ENCODE peak calls at places on chromosomes 1 and 21, in eight cellular contexts. E is breast epithelium, L is lung, Z is WERI-Rb-1, W is suprapubic skin, U is coronary artery, X is DND-41, K is H9. M is an unnamed sample.

GRCh38 chr1:61227857-61228557 is 145.6 kb downstream of the NFIA start:
- DNase-seq in E (no peak), L (no peak), Z (no peak), W (no peak), U (no peak), X (no peak), K (no peak), M (peak)

GRCh38 chr1:154843913-154844681 is 26.0 kb downstream of the KCNN3 start:
- DNase-seq in E (no peak), L (no peak), Z (no peak), W (no peak), U (no peak), X (no peak), K (no peak), M (no peak)

GRCh38 chr1:155010211-155010918 is 7.8 kb downstream of the ZBTB7B start:
- DNase-seq in E (no peak), L (no peak), Z (peak), W (no peak), U (no peak), X (peak), K (no peak), M (no peak)

GRCh38 chr1:96076589-96076988 is 645.0 kb upstream of the PTBP2 start:
- DNase-seq in E (no peak), L (no peak), Z (no peak), W (no peak), U (no peak), X (no peak), K (no peak), M (peak)

GRCh38 chr1:172352435-172352834 is 68.0 kb upstream of the C1orf105 start:
- DNase-seq in E (no peak), L (no peak), Z (no peak), W (no peak), U (no peak), X (no peak), K (no peak), M (peak)

GRCh38 chr1:155000725-155001437 is 1.7 kb upstream of the ZBTB7B start:
- DNase-seq in E (peak), L (peak), Z (peak), W (peak), U (peak), X (no peak), K (peak), M (peak)

GRCh38 chr1:173474097-173474779 is 2.9 kb upstream of the PRDX6 start:
- DNase-seq in E (no peak), L (no peak), Z (no peak), W (no peak), U (no peak), X (no peak), K (no peak), M (no peak)

GRCh38 chr1:86965012-86965826 is 50.8 kb downstream of the HS2ST1 start:
- DNase-seq in E (no peak), L (no peak), Z (no peak), W (no peak), U (no peak), X (no peak), K (no peak), M (peak)

GRCh38 chr1:114379987-114380386 is 131.0 kb downstream of the TRIM33 start:
- DNase-seq in E (no peak), L (no peak), Z (no peak), W (no peak), U (no peak), X (no peak), K (no peak), M (no peak)

GRCh38 chr21:26041441-26042180 is 129.0 kb downstream of the APP start:
- DNase-seq in E (no peak), L (no peak), Z (no peak), W (no peak), U (no peak), X (no peak), K (no peak), M (peak)

GRCh38 chr1:27659497-27660299 is 12.3 kb downstream of the IFI6 start:
- DNase-seq in E (peak), L (peak), Z (peak), W (peak), U (peak), X (peak), K (peak), M (peak)

GRCh38 chr1:31241321-31241720 is 1.6 kb upstream of the NKAIN1 start:
- DNase-seq in E (no peak), L (no peak), Z (no peak), W (no peak), U (no peak), X (no peak), K (no peak), M (no peak)

DNA sequence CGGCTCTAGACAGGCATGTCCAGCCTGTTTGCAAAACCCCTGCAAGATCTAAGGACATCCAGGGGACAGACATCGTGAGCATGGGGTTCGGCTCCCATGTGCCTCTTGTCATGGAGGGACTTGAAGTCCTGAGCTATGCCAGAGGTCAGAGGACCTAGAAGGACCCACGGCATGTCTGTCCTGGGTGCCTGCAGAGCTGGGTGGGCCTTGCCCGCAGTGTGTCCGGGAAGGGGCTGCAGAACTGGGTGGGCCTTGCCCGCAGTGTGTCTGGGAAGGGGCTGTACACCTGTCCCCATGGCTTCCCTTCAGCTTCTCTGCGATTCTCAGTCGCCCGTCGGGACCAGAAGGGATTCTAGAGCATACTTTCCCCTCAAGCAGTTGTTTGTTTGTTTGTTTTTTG is 20.0 kb upstream of the TRAPPC10 start:
- DNase-seq in E (no peak), L (no peak), Z (no peak), W (no peak), U (no peak), X (no peak), K (no peak), M (no peak)
- H3K27ac ChIP-seq in E (no peak), L (no peak), Z (no peak), W (no peak), U (no peak), X (no peak), K (no peak), M (no peak)

GRCh38 chr1:225511828-225512381 is 84.1 kb upstream of the LBR start:
- DNase-seq in E (no peak), L (no peak), Z (no peak), W (no peak), U (no peak), X (no peak), K (no peak), M (no peak)
- TF ChIP-seq CTCF in E (no peak), L (no peak), Z (no peak), W (no peak), U (no peak), X (no peak), K (no peak), M (no peak)

GRCh38 chr1:226407497-226408284 is at the start of gene PARP1:
- DNase-seq in E (peak), L (peak), Z (peak), W (peak), U (peak), X (peak), K (peak), M (peak)

GRCh38 chr1:226409392-226409791 is 1.5 kb upstream of the PARP1 start:
- DNase-seq in E (no peak), L (no peak), Z (no peak), W (peak), U (no peak), X (no peak), K (no peak), M (no peak)

GRCh38 chr1:226407199-226407496 is 745 bp downstream of the PARP1 start:
- DNase-seq in E (no peak), L (no peak), Z (no peak), W (no peak), U (no peak), X (no peak), K (no peak), M (no peak)

GRCh38 chr1:226406401-226406881 is 1.5 kb downstream of the PARP1 start:
- DNase-seq in E (no peak), L (no peak), Z (no peak), W (peak), U (no peak), X (no peak), K (peak), M (peak)

GRCh38 chr1:226408285-226409184 is 642 bp upstream of the PARP1 start:
- DNase-seq in E (no peak), L (no peak), Z (no peak), W (peak), U (no peak), X (no peak), K (no peak), M (no peak)
- H3K27ac ChIP-seq in E (peak), L (peak), Z (no peak), W (peak), U (peak), X (no peak), K (no peak), M (no peak)

GRCh38 chr21:31537872-31538576 is 121.5 kb upstream of the SOD1 start:
- DNase-seq in E (no peak), L (no peak), Z (peak), W (no peak), U (no peak), X (no peak), K (no peak), M (no peak)
- TF ChIP-seq CTCF in E (no peak), L (no peak), Z (peak), W (no peak), U (no peak), X (peak), K (peak), M (no peak)

GRCh38 chr1:21838359-21839157 is 26.5 kb downstream of the LDLRAD2 start:
- DNase-seq in E (no peak), L (no peak), Z (no peak), W (no peak), U (no peak), X (no peak), K (no peak), M (no peak)
- H3K27ac ChIP-seq in E (no peak), L (no peak), Z (no peak), W (no peak), U (no peak), X (no peak), K (no peak), M (no peak)

DNA sequence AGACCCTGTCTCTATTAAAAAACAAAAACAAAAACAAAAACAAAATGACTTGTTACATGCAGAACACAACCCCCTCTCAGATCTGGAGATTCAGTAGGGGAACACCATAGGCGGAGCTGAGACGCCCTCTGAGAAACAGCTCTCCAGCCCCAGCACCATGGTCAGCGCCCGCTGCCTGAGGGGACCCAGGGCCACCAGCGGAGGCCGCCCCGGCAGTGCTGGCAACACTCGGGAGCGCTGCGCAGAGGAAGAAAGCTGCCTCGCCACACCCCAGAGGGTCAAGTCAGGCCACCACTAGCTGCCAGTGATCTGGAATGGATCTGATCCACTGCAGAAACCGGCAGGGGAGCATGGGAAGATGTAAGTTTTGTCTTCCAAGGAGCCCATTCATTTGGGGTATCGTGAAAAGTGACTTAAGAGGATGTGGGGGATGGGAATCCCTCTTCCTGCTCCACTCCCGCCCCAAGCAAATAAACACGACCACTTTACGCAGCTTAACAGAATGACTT is 3.1 kb downstream of the ACTA1 start:
- DNase-seq in E (no peak), L (no peak), Z (no peak), W (no peak), U (no peak), X (peak), K (peak), M (no peak)
- TF ChIP-seq CTCF in E (no peak), L (no peak), Z (no peak), W (no peak), U (no peak), X (peak), K (no peak), M (no peak)